ENCODE peak calls at places on chromosome 6, in six cellular contexts. One of them, this sample, is unnamed.

GRCh38 chr6:703562-703961 is 10.6 kb upstream of the EXOC2 start:
- DNase-seq in WTC11: no peak
- DNase-seq in gastrocnemius medialis: no peak
- DNase-seq in T-cell: no peak
- DNase-seq in amniotic stem cell: no peak
- DNase-seq in heart right ventricle: no peak
- DNase-seq in this sample: no peak

GRCh38 chr6:44925100-44925739 is 402.9 kb upstream of the RUNX2 start:
- DNase-seq in gastrocnemius medialis: no peak
- DNase-seq in amniotic stem cell: no peak
- DNase-seq in heart right ventricle: no peak
- DNase-seq in WTC11: no peak
- DNase-seq in T-cell: peak
- DNase-seq in this sample: no peak

GRCh38 chr6:1630771-1631217 is 21.1 kb downstream of the FOXC1 start:
- DNase-seq in WTC11: no peak
- DNase-seq in T-cell: no peak
- DNase-seq in heart right ventricle: no peak
- DNase-seq in gastrocnemius medialis: no peak
- DNase-seq in amniotic stem cell: no peak
- DNase-seq in this sample: no peak

GRCh38 chr6:130781557-130781956 is 45.6 kb upstream of the SMLR1 start:
- DNase-seq in amniotic stem cell: no peak
- DNase-seq in T-cell: peak
- DNase-seq in heart right ventricle: no peak
- DNase-seq in WTC11: no peak
- DNase-seq in gastrocnemius medialis: no peak
- DNase-seq in this sample: no peak

GRCh38 chr6:40796280-40797223 is 209.4 kb upstream of the LRFN2 start:
- DNase-seq in amniotic stem cell: no peak
- DNase-seq in WTC11: no peak
- DNase-seq in gastrocnemius medialis: no peak
- DNase-seq in heart right ventricle: peak
- DNase-seq in T-cell: no peak
- DNase-seq in this sample: no peak

GRCh38 chr6:55866110-55866509 is 9.3 kb downstream of the BMP5 start:
- DNase-seq in T-cell: no peak
- DNase-seq in gastrocnemius medialis: no peak
- DNase-seq in amniotic stem cell: no peak
- DNase-seq in WTC11: no peak
- DNase-seq in heart right ventricle: no peak
- DNase-seq in this sample: no peak

GRCh38 chr6:118780728-118781127 is 113.2 kb upstream of the ASF1A start:
- DNase-seq in amniotic stem cell: no peak
- DNase-seq in gastrocnemius medialis: no peak
- DNase-seq in WTC11: no peak
- DNase-seq in heart right ventricle: no peak
- DNase-seq in T-cell: no peak
- DNase-seq in this sample: no peak

GRCh38 chr6:148969679-148970078 is 222.8 kb downstream of the UST start:
- DNase-seq in amniotic stem cell: no peak
- DNase-seq in heart right ventricle: peak
- DNase-seq in gastrocnemius medialis: peak
- DNase-seq in T-cell: no peak
- DNase-seq in WTC11: no peak
- DNase-seq in this sample: no peak

GRCh38 chr6:87968435-87969278 is 79.0 kb upstream of the SPACA1 start:
- DNase-seq in heart right ventricle: no peak
- DNase-seq in gastrocnemius medialis: no peak
- DNase-seq in WTC11: peak
- DNase-seq in T-cell: peak
- DNase-seq in amniotic stem cell: no peak
- DNase-seq in this sample: peak

GRCh38 chr6:170032197-170032596 is 258.7 kb downstream of the DLL1 start:
- DNase-seq in amniotic stem cell: no peak
- DNase-seq in WTC11: peak
- DNase-seq in T-cell: no peak
- DNase-seq in heart right ventricle: no peak
- DNase-seq in gastrocnemius medialis: peak
- DNase-seq in this sample: no peak

GRCh38 chr6:167103041-167103816 is 19.7 kb upstream of the CCR6 start:
- DNase-seq in T-cell: no peak
- DNase-seq in WTC11: no peak
- DNase-seq in amniotic stem cell: no peak
- DNase-seq in heart right ventricle: no peak
- DNase-seq in gastrocnemius medialis: no peak
- DNase-seq in this sample: no peak

GRCh38 chr6:170227521-170227983 is 63.3 kb downstream of the DLL1 start:
- DNase-seq in T-cell: no peak
- DNase-seq in heart right ventricle: no peak
- DNase-seq in WTC11: no peak
- DNase-seq in amniotic stem cell: no peak
- DNase-seq in gastrocnemius medialis: no peak
- DNase-seq in this sample: no peak

GRCh38 chr6:17390276-17390675 is 3.1 kb upstream of the CAP2 start:
- DNase-seq in gastrocnemius medialis: no peak
- DNase-seq in T-cell: no peak
- DNase-seq in WTC11: no peak
- DNase-seq in amniotic stem cell: no peak
- DNase-seq in heart right ventricle: no peak
- DNase-seq in this sample: no peak

GRCh38 chr6:125294925-125295324 is 6.8 kb downstream of the HDDC2 start:
- DNase-seq in amniotic stem cell: no peak
- DNase-seq in gastrocnemius medialis: no peak
- DNase-seq in T-cell: no peak
- DNase-seq in heart right ventricle: peak
- DNase-seq in WTC11: no peak
- DNase-seq in this sample: no peak

GRCh38 chr6:116444991-116445566 is 16.1 kb upstream of the CALHM6 start:
- DNase-seq in heart right ventricle: no peak
- DNase-seq in gastrocnemius medialis: no peak
- DNase-seq in T-cell: no peak
- DNase-seq in WTC11: no peak
- DNase-seq in amniotic stem cell: no peak
- DNase-seq in this sample: no peak

GRCh38 chr6:156839591-156840001 is 62.4 kb downstream of the ARID1B start:
- DNase-seq in WTC11: no peak
- DNase-seq in T-cell: no peak
- DNase-seq in heart right ventricle: peak
- DNase-seq in amniotic stem cell: no peak
- DNase-seq in gastrocnemius medialis: no peak
- DNase-seq in this sample: no peak

GRCh38 chr6:132446136-132446535 is 44.9 kb upstream of the MOXD1 start:
- DNase-seq in WTC11: no peak
- DNase-seq in gastrocnemius medialis: no peak
- DNase-seq in heart right ventricle: no peak
- DNase-seq in amniotic stem cell: no peak
- DNase-seq in T-cell: no peak
- DNase-seq in this sample: no peak

GRCh38 chr6:133205304-133205703 is 35.9 kb upstream of the EYA4 start:
- DNase-seq in WTC11: no peak
- DNase-seq in T-cell: no peak
- DNase-seq in heart right ventricle: no peak
- DNase-seq in amniotic stem cell: no peak
- DNase-seq in gastrocnemius medialis: no peak
- DNase-seq in this sample: no peak

GRCh38 chr6:136643850-136644596 is 93.8 kb upstream of the MAP7 start:
- DNase-seq in heart right ventricle: peak
- DNase-seq in WTC11: peak
- DNase-seq in T-cell: peak
- DNase-seq in amniotic stem cell: peak
- DNase-seq in gastrocnemius medialis: peak
- DNase-seq in this sample: peak

GRCh38 chr6:28522594-28523557 is 2.8 kb upstream of the GPX5 start:
- DNase-seq in WTC11: peak
- DNase-seq in amniotic stem cell: no peak
- DNase-seq in heart right ventricle: no peak
- DNase-seq in gastrocnemius medialis: no peak
- DNase-seq in T-cell: peak
- DNase-seq in this sample: peak

GRCh38 chr6:32081168-32081624 is 27.9 kb downstream of the TNXB start:
- DNase-seq in amniotic stem cell: peak
- DNase-seq in gastrocnemius medialis: peak
- DNase-seq in heart right ventricle: peak
- DNase-seq in T-cell: no peak
- DNase-seq in WTC11: no peak
- DNase-seq in this sample: no peak

GRCh38 chr6:74273541-74273940 is 577.5 kb downstream of the CD109 start:
- DNase-seq in amniotic stem cell: no peak
- DNase-seq in T-cell: no peak
- DNase-seq in heart right ventricle: no peak
- DNase-seq in gastrocnemius medialis: no peak
- DNase-seq in WTC11: no peak
- DNase-seq in this sample: no peak

GRCh38 chr6:16804515-16805161 is 43.4 kb upstream of the ATXN1 start:
- DNase-seq in amniotic stem cell: no peak
- DNase-seq in heart right ventricle: no peak
- DNase-seq in gastrocnemius medialis: no peak
- DNase-seq in T-cell: no peak
- DNase-seq in WTC11: no peak
- DNase-seq in this sample: no peak

GRCh38 chr6:12903246-12903645 is 186.7 kb downstream of the PHACTR1 start:
- DNase-seq in amniotic stem cell: no peak
- DNase-seq in T-cell: no peak
- DNase-seq in heart right ventricle: no peak
- DNase-seq in WTC11: no peak
- DNase-seq in gastrocnemius medialis: no peak
- DNase-seq in this sample: no peak

GRCh38 chr6:3624268-3625136 is 127.0 kb downstream of the PXDC1 start:
- DNase-seq in gastrocnemius medialis: no peak
- DNase-seq in heart right ventricle: no peak
- DNase-seq in T-cell: no peak
- DNase-seq in WTC11: no peak
- DNase-seq in amniotic stem cell: no peak
- DNase-seq in this sample: no peak

GRCh38 chr6:32700391-32701040 is 34.1 kb upstream of the HLA-DQB1 start:
- DNase-seq in WTC11: peak
- DNase-seq in T-cell: peak
- DNase-seq in amniotic stem cell: peak
- DNase-seq in gastrocnemius medialis: peak
- DNase-seq in heart right ventricle: peak
- DNase-seq in this sample: no peak

GRCh38 chr6:53862517-53863457 is 68.0 kb downstream of the LRRC1 start:
- DNase-seq in T-cell: no peak
- DNase-seq in amniotic stem cell: peak
- DNase-seq in heart right ventricle: no peak
- DNase-seq in gastrocnemius medialis: no peak
- DNase-seq in WTC11: no peak
- DNase-seq in this sample: no peak

GRCh38 chr6:21305827-21306469 is 287.6 kb upstream of the SOX4 start:
- DNase-seq in WTC11: no peak
- DNase-seq in gastrocnemius medialis: no peak
- DNase-seq in amniotic stem cell: no peak
- DNase-seq in heart right ventricle: no peak
- DNase-seq in T-cell: no peak
- DNase-seq in this sample: no peak

GRCh38 chr6:57173056-57173885 is 1.1 kb downstream of the BAG2 start:
- DNase-seq in gastrocnemius medialis: no peak
- DNase-seq in heart right ventricle: no peak
- DNase-seq in amniotic stem cell: no peak
- DNase-seq in WTC11: no peak
- DNase-seq in T-cell: peak
- DNase-seq in this sample: peak

GRCh38 chr6:147712841-147713240 is 204.4 kb downstream of the SAMD5 start:
- DNase-seq in heart right ventricle: no peak
- DNase-seq in gastrocnemius medialis: no peak
- DNase-seq in WTC11: no peak
- DNase-seq in amniotic stem cell: no peak
- DNase-seq in T-cell: no peak
- DNase-seq in this sample: no peak

GRCh38 chr6:23003671-23004598 is 434.6 kb downstream of the HDGFL1 start:
- DNase-seq in heart right ventricle: peak
- DNase-seq in amniotic stem cell: peak
- DNase-seq in gastrocnemius medialis: peak
- DNase-seq in T-cell: no peak
- DNase-seq in WTC11: no peak
- DNase-seq in this sample: no peak

GRCh38 chr6:113647158-113647889 is 209.8 kb upstream of the MARCKS start:
- DNase-seq in WTC11: no peak
- DNase-seq in heart right ventricle: no peak
- DNase-seq in amniotic stem cell: no peak
- DNase-seq in gastrocnemius medialis: no peak
- DNase-seq in T-cell: no peak
- DNase-seq in this sample: no peak

GRCh38 chr6:138724015-138724414 is 49.6 kb upstream of the CCDC28A start:
- DNase-seq in heart right ventricle: peak
- DNase-seq in gastrocnemius medialis: peak
- DNase-seq in amniotic stem cell: no peak
- DNase-seq in T-cell: no peak
- DNase-seq in WTC11: no peak
- DNase-seq in this sample: no peak

GRCh38 chr6:47476794-47477496 is 644 bp upstream of the CD2AP start:
- DNase-seq in heart right ventricle: no peak
- DNase-seq in WTC11: no peak
- DNase-seq in T-cell: no peak
- DNase-seq in amniotic stem cell: no peak
- DNase-seq in gastrocnemius medialis: no peak
- DNase-seq in this sample: no peak

GRCh38 chr6:3079700-3080099 is 11.4 kb downstream of the RIPK1 start:
- DNase-seq in gastrocnemius medialis: no peak
- DNase-seq in WTC11: no peak
- DNase-seq in amniotic stem cell: no peak
- DNase-seq in heart right ventricle: no peak
- DNase-seq in T-cell: no peak
- DNase-seq in this sample: no peak

GRCh38 chr6:33824461-33825154 is 20.8 kb upstream of the MLN start:
- DNase-seq in T-cell: no peak
- DNase-seq in heart right ventricle: peak
- DNase-seq in gastrocnemius medialis: no peak
- DNase-seq in WTC11: no peak
- DNase-seq in amniotic stem cell: no peak
- DNase-seq in this sample: no peak

GRCh38 chr6:84061174-84061573 is 27.6 kb downstream of the MRAP2 start:
- DNase-seq in gastrocnemius medialis: no peak
- DNase-seq in amniotic stem cell: no peak
- DNase-seq in WTC11: no peak
- DNase-seq in heart right ventricle: no peak
- DNase-seq in T-cell: no peak
- DNase-seq in this sample: no peak

GRCh38 chr6:52284460-52285173 is at the start of gene MCM3:
- DNase-seq in heart right ventricle: peak
- DNase-seq in T-cell: peak
- DNase-seq in amniotic stem cell: peak
- DNase-seq in WTC11: peak
- DNase-seq in gastrocnemius medialis: peak
- DNase-seq in this sample: peak

GRCh38 chr6:105894556-105894955 is 191.6 kb upstream of the PRDM1 start:
- DNase-seq in WTC11: no peak
- DNase-seq in amniotic stem cell: no peak
- DNase-seq in heart right ventricle: no peak
- DNase-seq in gastrocnemius medialis: no peak
- DNase-seq in T-cell: no peak
- DNase-seq in this sample: no peak